ENCODE peak calls at places on chromosomes 4 and X, in eight cellular contexts. K is left ventricle myocardium inferior; F is activated CD4-positive, CD25-positive, alpha-beta regulatory T cell; T is astrocyte of the hippocampus; M is ELF-1; G is hypothalamus; P is effector memory CD4-positive, alpha-beta T cell; X is NCI-H187 treated with DMSO at 0.1 percent for 48 hours. I is an unnamed sample.

GRCh38 chr4:128512767-128513322 is 225.2 kb upstream of the PGRMC2 start:
- DNase-seq in K (no peak), F (no peak), T (no peak), M (no peak), G (no peak), P (no peak), X (no peak), I (no peak)

GRCh38 chrX:105331244-105331643 is 110.8 kb upstream of the TEX13A start:
- DNase-seq in K (no peak), F (no peak), T (peak), M (no peak), G (no peak), P (no peak), X (no peak), I (no peak)

GRCh38 chr4:7761720-7762119 is 177.9 kb downstream of the AFAP1 start:
- DNase-seq in K (peak), F (no peak), T (peak), M (peak), G (peak), P (no peak), X (no peak), I (peak)

GRCh38 chr4:55184600-55185523 is 59.5 kb upstream of the KDR start:
- DNase-seq in K (peak), F (no peak), T (no peak), M (no peak), G (no peak), P (no peak), X (no peak), I (peak)

GRCh38 chr4:118814054-118814453 is 21.9 kb downstream of the SEC24D start:
- DNase-seq in K (no peak), F (no peak), T (no peak), M (no peak), G (no peak), P (no peak), X (no peak), I (no peak)

GRCh38 chr4:110033994-110034393 is 121.3 kb downstream of the EGF start:
- DNase-seq in K (no peak), F (no peak), T (no peak), M (no peak), G (no peak), P (no peak), X (no peak), I (no peak)

GRCh38 chr4:185833055-185833598 is 21.1 kb upstream of the SORBS2 start:
- DNase-seq in K (no peak), F (no peak), T (peak), M (no peak), G (no peak), P (no peak), X (no peak), I (peak)

GRCh38 chr4:8297691-8298485 is 28.3 kb downstream of the HTRA3 start:
- DNase-seq in K (peak), F (no peak), T (no peak), M (no peak), G (no peak), P (no peak), X (no peak), I (no peak)

GRCh38 chr4:109378511-109378910 is 55.1 kb upstream of the SEC24B start:
- DNase-seq in K (no peak), F (no peak), T (no peak), M (no peak), G (no peak), P (no peak), X (no peak), I (no peak)

GRCh38 chr4:76977731-76978350 is 28.3 kb downstream of the SEPTIN11 start:
- DNase-seq in K (no peak), F (no peak), T (peak), M (no peak), G (no peak), P (no peak), X (no peak), I (no peak)

GRCh38 chr4:187294861-187295260 is 571.2 kb upstream of the FAT1 start:
- DNase-seq in K (no peak), F (no peak), T (no peak), M (no peak), G (no peak), P (no peak), X (no peak), I (no peak)

GRCh38 chr4:83255584-83255983 is 29.0 kb downstream of the COQ2 start:
- DNase-seq in K (no peak), F (no peak), T (peak), M (no peak), G (no peak), P (no peak), X (no peak), I (no peak)

GRCh38 chrX:94743478-94743877 is 1069.5 kb downstream of the FAM133A start:
- DNase-seq in K (no peak), F (no peak), T (no peak), M (no peak), G (no peak), P (no peak), X (no peak), I (no peak)

GRCh38 chr4:54423066-54423465 is 194.0 kb downstream of the PDGFRA start:
- DNase-seq in K (no peak), F (no peak), T (no peak), M (no peak), G (no peak), P (no peak), X (no peak), I (no peak)

GRCh38 chr4:67522851-67523671 is 22.2 kb downstream of the CENPC start:
- DNase-seq in K (no peak), F (no peak), T (no peak), M (no peak), G (no peak), P (no peak), X (no peak), I (no peak)

GRCh38 chr4:75930152-75930551 is 10.7 kb downstream of the NAAA start:
- DNase-seq in K (no peak), F (no peak), T (no peak), M (no peak), G (no peak), P (no peak), X (no peak), I (no peak)

GRCh38 chr4:8843597-8843996 is 28.0 kb downstream of the HMX1 start:
- DNase-seq in K (no peak), F (no peak), T (no peak), M (no peak), G (no peak), P (no peak), X (no peak), I (no peak)

GRCh38 chrX:136542281-136542680 is 10.3 kb downstream of the VGLL1 start:
- DNase-seq in K (no peak), F (no peak), T (no peak), M (no peak), G (no peak), P (no peak), X (no peak), I (no peak)

GRCh38 chrX:13250831-13251612 is 68.8 kb downstream of the ATXN3L start:
- DNase-seq in K (no peak), F (no peak), T (peak), M (no peak), G (no peak), P (no peak), X (no peak), I (no peak)

GRCh38 chr4:152704788-152705187 is 25.0 kb upstream of the TMEM154 start:
- DNase-seq in K (no peak), F (no peak), T (no peak), M (no peak), G (no peak), P (no peak), X (no peak), I (no peak)

GRCh38 chr4:22190855-22191254 is 242.3 kb upstream of the KCNIP4 start:
- DNase-seq in K (no peak), F (no peak), T (peak), M (peak), G (no peak), P (no peak), X (no peak), I (peak)

GRCh38 chr4:140982613-140983340 is 150.5 kb downstream of the RNF150 start:
- DNase-seq in K (no peak), F (no peak), T (no peak), M (no peak), G (no peak), P (no peak), X (no peak), I (no peak)

GRCh38 chrX:133544105-133544504 is 128.8 kb upstream of the GPC4 start:
- DNase-seq in K (no peak), F (no peak), T (peak), M (peak), G (no peak), P (no peak), X (no peak), I (peak)

GRCh38 chrX:70166601-70167590 is 10.4 kb upstream of the DGAT2L6 start:
- DNase-seq in K (no peak), F (no peak), T (peak), M (peak), G (no peak), P (no peak), X (no peak), I (no peak)

GRCh38 chr4:26525136-26525535 is 34.9 kb upstream of the CCKAR start:
- DNase-seq in K (no peak), F (no peak), T (peak), M (no peak), G (no peak), P (no peak), X (no peak), I (no peak)

GRCh38 chr4:56200275-56200674 is 187.0 kb downstream of the AASDH start:
- DNase-seq in K (no peak), F (no peak), T (no peak), M (no peak), G (no peak), P (no peak), X (no peak), I (no peak)

GRCh38 chr4:106034205-106034604 is 138.9 kb downstream of the NPNT start:
- DNase-seq in K (no peak), F (no peak), T (peak), M (no peak), G (no peak), P (no peak), X (no peak), I (no peak)

GRCh38 chr4:4182835-4183568 is 43.7 kb downstream of the OTOP1 start:
- DNase-seq in K (no peak), F (no peak), T (no peak), M (peak), G (no peak), P (no peak), X (no peak), I (peak)

GRCh38 chrX:96729053-96729452 is 44.4 kb downstream of the DIAPH2 start:
- DNase-seq in K (no peak), F (no peak), T (no peak), M (peak), G (no peak), P (no peak), X (no peak), I (no peak)

GRCh38 chr4:53362093-53362492 is 3.8 kb downstream of the SCFD2 start:
- DNase-seq in K (no peak), F (no peak), T (no peak), M (no peak), G (no peak), P (no peak), X (no peak), I (no peak)

GRCh38 chrX:41386222-41386990 is 52.4 kb downstream of the DDX3X start:
- DNase-seq in K (no peak), F (no peak), T (no peak), M (no peak), G (no peak), P (no peak), X (no peak), I (no peak)

GRCh38 chr4:185548587-185548986 is 13.3 kb upstream of the PDLIM3 start:
- DNase-seq in K (no peak), F (no peak), T (no peak), M (no peak), G (no peak), P (no peak), X (no peak), I (no peak)

GRCh38 chrX:116499780-116500179 is 37.0 kb upstream of the CT83 start:
- DNase-seq in K (no peak), F (no peak), T (peak), M (no peak), G (no peak), P (no peak), X (no peak), I (peak)

GRCh38 chr4:7379719-7380118 is 55.0 kb downstream of the PSAPL1 start:
- DNase-seq in K (no peak), F (no peak), T (no peak), M (no peak), G (no peak), P (no peak), X (no peak), I (no peak)

GRCh38 chr4:183783933-183784622 is 121.0 kb upstream of the STOX2 start:
- DNase-seq in K (no peak), F (no peak), T (no peak), M (no peak), G (no peak), P (no peak), X (no peak), I (no peak)

GRCh38 chrX:155148724-155149537 is 67.3 kb upstream of the VBP1 start:
- DNase-seq in K (no peak), F (no peak), T (peak), M (peak), G (no peak), P (no peak), X (no peak), I (peak)

GRCh38 chr4:55116450-55116849 is 8.9 kb downstream of the KDR start:
- DNase-seq in K (no peak), F (no peak), T (peak), M (no peak), G (no peak), P (no peak), X (no peak), I (no peak)